ENCODE peak calls at places on chromosome 15, in four cellular contexts. J is lower leg skin, D is epithelial cell of esophagus, A is iPS-NIHi11. B is an unnamed sample.
A peak's percentile ranks its signal among the peaks of the same experiment; 100 is the strongest.

GRCh38 chr15:64997911-64998310 is 8.2 kb upstream of the SPG21 start:
- DNase-seq in D (no peak), J (no peak), A (no peak), B (no peak)

GRCh38 chr15:66650433-66650832 is 51.6 kb upstream of the SMAD6 start:
- DNase-seq in A (no peak), D (no peak), J (no peak), B (no peak)

GRCh38 chr15:56587686-56588085 is 122.7 kb upstream of the MNS1 start:
- DNase-seq in D (no peak), J (no peak), A (no peak), B (no peak)

GRCh38 chr15:65870889-65871533 is 1.7 kb downstream of the RAB11A start:
- DNase-seq in A (peak; percentile 11), D (peak; percentile 90), J (no peak), B (no peak)

GRCh38 chr15:52103217-52104207 is 9.1 kb downstream of the BCL2L10 start:
- DNase-seq in D (peak; percentile 95), A (no peak), J (peak; percentile 92), B (no peak)

GRCh38 chr15:42155546-42156265 is 730 bp downstream of the PLA2G4F start:
- DNase-seq in A (no peak), D (peak; percentile 57), J (peak; percentile 80), B (no peak)

GRCh38 chr15:41104234-41104633 is 11.8 kb downstream of the INO80 start:
- DNase-seq in D (peak; percentile 63), A (no peak), J (no peak), B (no peak)

GRCh38 chr15:66780172-66780972 is 78.3 kb downstream of the SMAD6 start:
- DNase-seq in D (peak; percentile 82), J (no peak), A (peak; percentile 63), B (no peak)

GRCh38 chr15:42332331-42332730 is 27.0 kb upstream of the CAPN3 start:
- DNase-seq in J (no peak), A (no peak), D (peak; percentile 43), B (no peak)

GRCh38 chr15:80286055-80286454 is 34.0 kb upstream of the CTXND1 start:
- DNase-seq in J (no peak), A (no peak), D (no peak), B (no peak)

GRCh38 chr15:35746121-35746520 is 200.2 kb upstream of the DPH6 start:
- DNase-seq in A (no peak), D (peak; percentile 57), J (no peak), B (no peak)

GRCh38 chr15:69760890-69761568 is 308.4 kb downstream of the RPLP1 start:
- DNase-seq in J (peak; percentile 88), A (no peak), D (peak; percentile 65), B (no peak)

GRCh38 chr15:57124036-57124435 is 205.6 kb downstream of the TCF12 start:
- DNase-seq in A (no peak), D (no peak), J (no peak), B (no peak)

GRCh38 chr15:101431301-101431700 is 58.2 kb downstream of the PCSK6 start:
- DNase-seq in J (peak; percentile 66), D (no peak), A (no peak), B (no peak)

GRCh38 chr15:40333922-40334492 is 6.7 kb downstream of the CCDC9B start:
- DNase-seq in J (peak; percentile 91), D (peak; percentile 72), A (peak; percentile 26), B (no peak)

GRCh38 chr15:41806291-41807181 is 21.4 kb upstream of the JMJD7 start:
- DNase-seq in J (no peak), A (peak; percentile 67), D (peak; percentile 96), B (no peak)

GRCh38 chr15:88487176-88487795 is 19.8 kb downstream of the MRPS11 start:
- DNase-seq in D (no peak), A (no peak), J (no peak), B (no peak)

GRCh38 chr15:29289179-29289578 is 19.6 kb upstream of the NSMCE3 start:
- DNase-seq in J (no peak), A (no peak), D (peak; percentile 28), B (no peak)

GRCh38 chr15:41746802-41747201 is 27.5 kb upstream of the MAPKBP1 start:
- DNase-seq in A (no peak), D (peak; percentile 21), J (no peak), B (no peak)

GRCh38 chr15:34366271-34367043 is 539 bp downstream of the LPCAT4 start:
- DNase-seq in D (peak; percentile 69), A (peak; percentile 89), J (peak; percentile 89), B (peak; percentile 82)

GRCh38 chr15:71732636-71733035 is 77.7 kb upstream of the NR2E3 start:
- DNase-seq in D (no peak), A (no peak), J (no peak), B (no peak)

GRCh38 chr15:83694030-83694429 is 40.1 kb downstream of the ADAMTSL3 start:
- DNase-seq in A (peak; percentile 18), J (no peak), D (peak; percentile 50), B (no peak)

GRCh38 chr15:44034933-44035624 is 160.0 kb downstream of the FRMD5 start:
- DNase-seq in A (no peak), D (peak; percentile 72), J (no peak), B (no peak)

B was measured in SK-N-DZ.